ENCODE peak calls at places on chromosomes 13 and 19, in nine cellular contexts. One of them, this sample, is unnamed.

GRCh38 chr19:49716154-49716553 is 25.2 kb downstream of the CPT1C start:
- DNase-seq in thyroid gland: no peak
- DNase-seq in endothelial cell: no peak
- DNase-seq in lower lobe of right lung: no peak
- DNase-seq in CD14-positive monocyte: no peak
- DNase-seq in fibroblast of pulmonary artery: no peak
- DNase-seq in heart right ventricle: no peak
- DNase-seq in mesothelial cell of epicardium: no peak
- DNase-seq in ascending aorta: no peak
- DNase-seq in this sample: no peak

GRCh38 chr19:43739419-43739818 is 15.3 kb downstream of the SMG9 start:
- DNase-seq in heart right ventricle: no peak
- DNase-seq in ascending aorta: no peak
- DNase-seq in lower lobe of right lung: no peak
- DNase-seq in CD14-positive monocyte: no peak
- DNase-seq in fibroblast of pulmonary artery: no peak
- DNase-seq in endothelial cell: no peak
- DNase-seq in mesothelial cell of epicardium: no peak
- DNase-seq in thyroid gland: no peak
- DNase-seq in this sample: no peak

GRCh38 chr13:99374169-99374991 is 67.2 kb upstream of the GPR183 start:
- DNase-seq in thyroid gland: no peak
- DNase-seq in heart right ventricle: no peak
- DNase-seq in CD14-positive monocyte: no peak
- DNase-seq in mesothelial cell of epicardium: no peak
- DNase-seq in ascending aorta: no peak
- DNase-seq in lower lobe of right lung: no peak
- DNase-seq in endothelial cell: no peak
- DNase-seq in fibroblast of pulmonary artery: no peak
- DNase-seq in this sample: no peak

GRCh38 chr19:9823816-9824215 is 3.9 kb upstream of the UBL5 start:
- DNase-seq in mesothelial cell of epicardium: no peak
- DNase-seq in endothelial cell: no peak
- DNase-seq in heart right ventricle: no peak
- DNase-seq in fibroblast of pulmonary artery: no peak
- DNase-seq in CD14-positive monocyte: no peak
- DNase-seq in thyroid gland: no peak
- DNase-seq in ascending aorta: no peak
- DNase-seq in lower lobe of right lung: no peak
- DNase-seq in this sample: no peak

GRCh38 chr19:35352448-35353304 is 5.0 kb downstream of the FFAR1 start:
- DNase-seq in mesothelial cell of epicardium: no peak
- DNase-seq in heart right ventricle: peak
- DNase-seq in ascending aorta: no peak
- DNase-seq in CD14-positive monocyte: peak
- DNase-seq in endothelial cell: peak
- DNase-seq in lower lobe of right lung: peak
- DNase-seq in fibroblast of pulmonary artery: peak
- DNase-seq in thyroid gland: peak
- DNase-seq in this sample: peak

GRCh38 chr19:8305798-8306197 is 2.4 kb downstream of the CD320 start:
- DNase-seq in fibroblast of pulmonary artery: no peak
- DNase-seq in endothelial cell: no peak
- DNase-seq in heart right ventricle: peak
- DNase-seq in ascending aorta: no peak
- DNase-seq in mesothelial cell of epicardium: no peak
- DNase-seq in CD14-positive monocyte: peak
- DNase-seq in lower lobe of right lung: peak
- DNase-seq in thyroid gland: no peak
- DNase-seq in this sample: peak

GRCh38 chr19:44814132-44814470 is 5.2 kb downstream of the BCAM start:
- DNase-seq in thyroid gland: no peak
- DNase-seq in mesothelial cell of epicardium: no peak
- DNase-seq in lower lobe of right lung: no peak
- DNase-seq in endothelial cell: no peak
- DNase-seq in heart right ventricle: no peak
- DNase-seq in fibroblast of pulmonary artery: no peak
- DNase-seq in CD14-positive monocyte: no peak
- DNase-seq in ascending aorta: no peak
- DNase-seq in this sample: no peak

GRCh38 chr19:45404557-45405434 is at the start of gene PPP1R13L:
- DNase-seq in thyroid gland: peak
- DNase-seq in ascending aorta: peak
- DNase-seq in fibroblast of pulmonary artery: peak
- DNase-seq in endothelial cell: peak
- DNase-seq in mesothelial cell of epicardium: peak
- DNase-seq in heart right ventricle: peak
- DNase-seq in lower lobe of right lung: peak
- DNase-seq in CD14-positive monocyte: no peak
- DNase-seq in this sample: peak

GRCh38 chr13:113860579-113861432 is 3.1 kb downstream of the GAS6 start:
- DNase-seq in mesothelial cell of epicardium: peak
- DNase-seq in thyroid gland: peak
- DNase-seq in CD14-positive monocyte: no peak
- DNase-seq in endothelial cell: no peak
- DNase-seq in ascending aorta: no peak
- DNase-seq in heart right ventricle: peak
- DNase-seq in fibroblast of pulmonary artery: peak
- DNase-seq in lower lobe of right lung: peak
- DNase-seq in this sample: peak

GRCh38 chr13:25116044-25116443 is 20.1 kb downstream of the PABPC3 start:
- DNase-seq in thyroid gland: no peak
- DNase-seq in heart right ventricle: no peak
- DNase-seq in fibroblast of pulmonary artery: no peak
- DNase-seq in CD14-positive monocyte: no peak
- DNase-seq in lower lobe of right lung: no peak
- DNase-seq in endothelial cell: no peak
- DNase-seq in ascending aorta: no peak
- DNase-seq in mesothelial cell of epicardium: no peak
- DNase-seq in this sample: no peak

GRCh38 chr19:39053276-39054090 is 21.1 kb upstream of the FBXO27 start:
- DNase-seq in endothelial cell: no peak
- DNase-seq in heart right ventricle: no peak
- DNase-seq in lower lobe of right lung: no peak
- DNase-seq in CD14-positive monocyte: no peak
- DNase-seq in ascending aorta: no peak
- DNase-seq in fibroblast of pulmonary artery: no peak
- DNase-seq in mesothelial cell of epicardium: no peak
- DNase-seq in thyroid gland: no peak
- DNase-seq in this sample: no peak

GRCh38 chr13:42215578-42216421 is 56.2 kb upstream of the AKAP11 start:
- DNase-seq in heart right ventricle: no peak
- DNase-seq in mesothelial cell of epicardium: no peak
- DNase-seq in endothelial cell: peak
- DNase-seq in CD14-positive monocyte: no peak
- DNase-seq in thyroid gland: peak
- DNase-seq in ascending aorta: no peak
- DNase-seq in fibroblast of pulmonary artery: peak
- DNase-seq in lower lobe of right lung: no peak
- DNase-seq in this sample: no peak

GRCh38 chr13:46947425-46948191 is 50.8 kb upstream of the HTR2A start:
- DNase-seq in endothelial cell: no peak
- DNase-seq in ascending aorta: no peak
- DNase-seq in fibroblast of pulmonary artery: no peak
- DNase-seq in heart right ventricle: no peak
- DNase-seq in mesothelial cell of epicardium: no peak
- DNase-seq in lower lobe of right lung: no peak
- DNase-seq in CD14-positive monocyte: no peak
- DNase-seq in thyroid gland: no peak
- DNase-seq in this sample: no peak

GRCh38 chr13:52850396-52851152 is 2.1 kb upstream of the PCDH8 start:
- DNase-seq in lower lobe of right lung: peak
- DNase-seq in heart right ventricle: peak
- DNase-seq in mesothelial cell of epicardium: peak
- DNase-seq in fibroblast of pulmonary artery: peak
- DNase-seq in thyroid gland: peak
- DNase-seq in endothelial cell: peak
- DNase-seq in CD14-positive monocyte: no peak
- DNase-seq in ascending aorta: no peak
- DNase-seq in this sample: peak

GRCh38 chr19:46090444-46090843 is 34.0 kb downstream of the IGFL3 start:
- DNase-seq in mesothelial cell of epicardium: no peak
- DNase-seq in endothelial cell: no peak
- DNase-seq in heart right ventricle: no peak
- DNase-seq in ascending aorta: no peak
- DNase-seq in thyroid gland: no peak
- DNase-seq in fibroblast of pulmonary artery: no peak
- DNase-seq in lower lobe of right lung: no peak
- DNase-seq in CD14-positive monocyte: no peak
- DNase-seq in this sample: no peak

GRCh38 chr13:30735025-30735967 is at the start of gene ALOX5AP:
- DNase-seq in lower lobe of right lung: no peak
- DNase-seq in fibroblast of pulmonary artery: no peak
- DNase-seq in mesothelial cell of epicardium: no peak
- DNase-seq in heart right ventricle: no peak
- DNase-seq in thyroid gland: no peak
- DNase-seq in ascending aorta: no peak
- DNase-seq in endothelial cell: no peak
- DNase-seq in CD14-positive monocyte: peak
- DNase-seq in this sample: no peak

GRCh38 chr19:44988896-44989563 is 12.2 kb upstream of the RELB start:
- DNase-seq in mesothelial cell of epicardium: no peak
- DNase-seq in endothelial cell: peak
- DNase-seq in lower lobe of right lung: peak
- DNase-seq in fibroblast of pulmonary artery: peak
- DNase-seq in CD14-positive monocyte: no peak
- DNase-seq in thyroid gland: peak
- DNase-seq in ascending aorta: no peak
- DNase-seq in heart right ventricle: peak
- DNase-seq in this sample: peak

GRCh38 chr19:46022431-46023310 is at the start of gene PGLYRP1:
- DNase-seq in thyroid gland: no peak
- DNase-seq in lower lobe of right lung: no peak
- DNase-seq in CD14-positive monocyte: no peak
- DNase-seq in mesothelial cell of epicardium: no peak
- DNase-seq in fibroblast of pulmonary artery: no peak
- DNase-seq in heart right ventricle: no peak
- DNase-seq in ascending aorta: no peak
- DNase-seq in endothelial cell: no peak
- DNase-seq in this sample: no peak

GRCh38 chr19:15251749-15252397 is 19.6 kb upstream of the EPHX3 start:
- DNase-seq in lower lobe of right lung: peak
- DNase-seq in fibroblast of pulmonary artery: peak
- DNase-seq in thyroid gland: peak
- DNase-seq in CD14-positive monocyte: no peak
- DNase-seq in mesothelial cell of epicardium: peak
- DNase-seq in ascending aorta: peak
- DNase-seq in heart right ventricle: peak
- DNase-seq in endothelial cell: peak
- DNase-seq in this sample: peak

GRCh38 chr13:91132381-91132780 is 215.1 kb upstream of the MIR17HG start:
- DNase-seq in mesothelial cell of epicardium: no peak
- DNase-seq in lower lobe of right lung: no peak
- DNase-seq in heart right ventricle: no peak
- DNase-seq in CD14-positive monocyte: no peak
- DNase-seq in fibroblast of pulmonary artery: no peak
- DNase-seq in ascending aorta: no peak
- DNase-seq in thyroid gland: no peak
- DNase-seq in endothelial cell: no peak
- DNase-seq in this sample: no peak

GRCh38 chr13:91134773-91135124 is 212.7 kb upstream of the MIR17HG start:
- DNase-seq in lower lobe of right lung: no peak
- DNase-seq in fibroblast of pulmonary artery: no peak
- DNase-seq in ascending aorta: no peak
- DNase-seq in endothelial cell: no peak
- DNase-seq in mesothelial cell of epicardium: no peak
- DNase-seq in thyroid gland: no peak
- DNase-seq in CD14-positive monocyte: no peak
- DNase-seq in heart right ventricle: no peak
- DNase-seq in this sample: no peak

GRCh38 chr13:91135376-91135775 is 212.1 kb upstream of the MIR17HG start:
- DNase-seq in thyroid gland: no peak
- DNase-seq in fibroblast of pulmonary artery: no peak
- DNase-seq in ascending aorta: no peak
- DNase-seq in heart right ventricle: no peak
- DNase-seq in lower lobe of right lung: no peak
- DNase-seq in endothelial cell: no peak
- DNase-seq in CD14-positive monocyte: no peak
- DNase-seq in mesothelial cell of epicardium: no peak
- DNase-seq in this sample: no peak

GRCh38 chr13:91132786-91133185 is 214.7 kb upstream of the MIR17HG start:
- DNase-seq in CD14-positive monocyte: no peak
- DNase-seq in endothelial cell: no peak
- DNase-seq in ascending aorta: no peak
- DNase-seq in thyroid gland: no peak
- DNase-seq in fibroblast of pulmonary artery: peak
- DNase-seq in mesothelial cell of epicardium: no peak
- DNase-seq in lower lobe of right lung: no peak
- DNase-seq in heart right ventricle: peak
- DNase-seq in this sample: no peak

GRCh38 chr13:91133941-91134772 is 213.3 kb upstream of the MIR17HG start:
- DNase-seq in fibroblast of pulmonary artery: peak
- DNase-seq in mesothelial cell of epicardium: no peak
- DNase-seq in endothelial cell: peak
- DNase-seq in thyroid gland: peak
- DNase-seq in ascending aorta: no peak
- DNase-seq in CD14-positive monocyte: no peak
- DNase-seq in lower lobe of right lung: no peak
- DNase-seq in heart right ventricle: peak
- DNase-seq in this sample: peak
- TF ChIP-seq CTCF in fibroblast of pulmonary artery: peak
- TF ChIP-seq CTCF in mesothelial cell of epicardium: peak
- TF ChIP-seq CTCF in endothelial cell: peak
- TF ChIP-seq CTCF in thyroid gland: peak
- TF ChIP-seq CTCF in ascending aorta: peak
- TF ChIP-seq CTCF in CD14-positive monocyte: peak
- TF ChIP-seq CTCF in lower lobe of right lung: peak
- TF ChIP-seq CTCF in heart right ventricle: peak
- TF ChIP-seq CTCF in this sample: peak

GRCh38 chr19:18814063-18814462 is 17.7 kb upstream of the UPF1 start:
- DNase-seq in thyroid gland: no peak
- DNase-seq in heart right ventricle: no peak
- DNase-seq in ascending aorta: no peak
- DNase-seq in endothelial cell: no peak
- DNase-seq in fibroblast of pulmonary artery: peak
- DNase-seq in lower lobe of right lung: no peak
- DNase-seq in CD14-positive monocyte: no peak
- DNase-seq in mesothelial cell of epicardium: no peak
- DNase-seq in this sample: no peak
- TF ChIP-seq CTCF in thyroid gland: no peak
- TF ChIP-seq CTCF in heart right ventricle: no peak
- TF ChIP-seq CTCF in ascending aorta: peak
- TF ChIP-seq CTCF in endothelial cell: no peak
- TF ChIP-seq CTCF in fibroblast of pulmonary artery: peak
- TF ChIP-seq CTCF in lower lobe of right lung: no peak
- TF ChIP-seq CTCF in CD14-positive monocyte: no peak
- TF ChIP-seq CTCF in mesothelial cell of epicardium: no peak
- TF ChIP-seq CTCF in this sample: no peak

GRCh38 chr19:1247747-1248453 is 483 bp upstream of the MIDN start:
- DNase-seq in lower lobe of right lung: peak
- DNase-seq in CD14-positive monocyte: peak
- DNase-seq in fibroblast of pulmonary artery: peak
- DNase-seq in ascending aorta: peak
- DNase-seq in endothelial cell: peak
- DNase-seq in heart right ventricle: peak
- DNase-seq in thyroid gland: peak
- DNase-seq in mesothelial cell of epicardium: no peak
- DNase-seq in this sample: no peak
- TF ChIP-seq CTCF in lower lobe of right lung: peak
- TF ChIP-seq CTCF in CD14-positive monocyte: no peak
- TF ChIP-seq CTCF in fibroblast of pulmonary artery: peak
- TF ChIP-seq CTCF in ascending aorta: peak
- TF ChIP-seq CTCF in endothelial cell: no peak
- TF ChIP-seq CTCF in heart right ventricle: no peak
- TF ChIP-seq CTCF in thyroid gland: no peak
- TF ChIP-seq CTCF in mesothelial cell of epicardium: no peak
- TF ChIP-seq CTCF in this sample: peak

GRCh38 chr19:32318884-32319520 is 26.4 kb upstream of the ZNF507 start:
- DNase-seq in mesothelial cell of epicardium: no peak
- DNase-seq in CD14-positive monocyte: no peak
- DNase-seq in thyroid gland: peak
- DNase-seq in fibroblast of pulmonary artery: peak
- DNase-seq in lower lobe of right lung: no peak
- DNase-seq in heart right ventricle: no peak
- DNase-seq in ascending aorta: no peak
- DNase-seq in endothelial cell: peak
- DNase-seq in this sample: no peak
- TF ChIP-seq CTCF in mesothelial cell of epicardium: no peak
- TF ChIP-seq CTCF in CD14-positive monocyte: no peak
- TF ChIP-seq CTCF in thyroid gland: no peak
- TF ChIP-seq CTCF in fibroblast of pulmonary artery: peak
- TF ChIP-seq CTCF in lower lobe of right lung: peak
- TF ChIP-seq CTCF in heart right ventricle: no peak
- TF ChIP-seq CTCF in ascending aorta: peak
- TF ChIP-seq CTCF in endothelial cell: no peak
- TF ChIP-seq CTCF in this sample: no peak